ENCODE peak calls at places on chromosomes 3 and 15, in seven cellular contexts. One of them, this sample, is unnamed.

GRCh38 chr15:39804026-39804425 is 21.4 kb upstream of the FSIP1 start:
- DNase-seq in stimulated activated CD4-positive, alpha-beta T cell treated with anti-CD3 and anti-CD28 coated beads, Interleukin-4, amount 100 ng/mL, for 48 hours: no peak
- DNase-seq in GM06990: no peak
- DNase-seq in stimulated activated CD8-positive, alpha-beta memory T cell treated with anti-CD3 and anti-CD28 coated beads, Interleukin-4, amount 100 ng/mL, for 1 hour: no peak
- DNase-seq in germinal center: no peak
- DNase-seq in CD8-positive, alpha-beta T cell: no peak
- DNase-seq in choroid plexus epithelial cell: peak; percentile 73
- DNase-seq in this sample: no peak

GRCh38 chr3:42723146-42723683 is 20.6 kb upstream of the HHATL start:
- DNase-seq in choroid plexus epithelial cell: no peak
- DNase-seq in germinal center: no peak
- DNase-seq in stimulated activated CD8-positive, alpha-beta memory T cell treated with anti-CD3 and anti-CD28 coated beads, Interleukin-4, amount 100 ng/mL, for 1 hour: no peak
- DNase-seq in CD8-positive, alpha-beta T cell: no peak
- DNase-seq in stimulated activated CD4-positive, alpha-beta T cell treated with anti-CD3 and anti-CD28 coated beads, Interleukin-4, amount 100 ng/mL, for 48 hours: no peak
- DNase-seq in GM06990: no peak
- DNase-seq in this sample: no peak

GRCh38 chr15:60551147-60551780 is 72.3 kb upstream of the ICE2 start:
- DNase-seq in choroid plexus epithelial cell: no peak
- DNase-seq in stimulated activated CD8-positive, alpha-beta memory T cell treated with anti-CD3 and anti-CD28 coated beads, Interleukin-4, amount 100 ng/mL, for 1 hour: no peak
- DNase-seq in germinal center: no peak
- DNase-seq in CD8-positive, alpha-beta T cell: no peak
- DNase-seq in stimulated activated CD4-positive, alpha-beta T cell treated with anti-CD3 and anti-CD28 coated beads, Interleukin-4, amount 100 ng/mL, for 48 hours: no peak
- DNase-seq in GM06990: peak; percentile 49
- DNase-seq in this sample: no peak

GRCh38 chr3:37997321-37997720 is 6.7 kb downstream of the VILL start:
- DNase-seq in GM06990: no peak
- DNase-seq in CD8-positive, alpha-beta T cell: no peak
- DNase-seq in germinal center: no peak
- DNase-seq in choroid plexus epithelial cell: no peak
- DNase-seq in stimulated activated CD8-positive, alpha-beta memory T cell treated with anti-CD3 and anti-CD28 coated beads, Interleukin-4, amount 100 ng/mL, for 1 hour: no peak
- DNase-seq in stimulated activated CD4-positive, alpha-beta T cell treated with anti-CD3 and anti-CD28 coated beads, Interleukin-4, amount 100 ng/mL, for 48 hours: no peak
- DNase-seq in this sample: no peak

GRCh38 chr3:66393486-66394260 is 107.1 kb downstream of the LRIG1 start:
- DNase-seq in GM06990: peak; percentile 66
- DNase-seq in choroid plexus epithelial cell: peak; percentile 80
- DNase-seq in germinal center: peak; percentile 68
- DNase-seq in stimulated activated CD4-positive, alpha-beta T cell treated with anti-CD3 and anti-CD28 coated beads, Interleukin-4, amount 100 ng/mL, for 48 hours: peak; percentile 19
- DNase-seq in stimulated activated CD8-positive, alpha-beta memory T cell treated with anti-CD3 and anti-CD28 coated beads, Interleukin-4, amount 100 ng/mL, for 1 hour: no peak
- DNase-seq in CD8-positive, alpha-beta T cell: peak; percentile 60
- DNase-seq in this sample: no peak

GRCh38 chr3:192516850-192517249 is 210.5 kb downstream of the FGF12 start:
- DNase-seq in choroid plexus epithelial cell: no peak
- DNase-seq in stimulated activated CD8-positive, alpha-beta memory T cell treated with anti-CD3 and anti-CD28 coated beads, Interleukin-4, amount 100 ng/mL, for 1 hour: no peak
- DNase-seq in germinal center: no peak
- DNase-seq in stimulated activated CD4-positive, alpha-beta T cell treated with anti-CD3 and anti-CD28 coated beads, Interleukin-4, amount 100 ng/mL, for 48 hours: no peak
- DNase-seq in GM06990: no peak
- DNase-seq in CD8-positive, alpha-beta T cell: no peak
- DNase-seq in this sample: no peak

GRCh38 chr3:76352069-76352847 is 566.9 kb upstream of the ZNF717 start:
- DNase-seq in stimulated activated CD8-positive, alpha-beta memory T cell treated with anti-CD3 and anti-CD28 coated beads, Interleukin-4, amount 100 ng/mL, for 1 hour: no peak
- DNase-seq in CD8-positive, alpha-beta T cell: no peak
- DNase-seq in choroid plexus epithelial cell: no peak
- DNase-seq in GM06990: no peak
- DNase-seq in stimulated activated CD4-positive, alpha-beta T cell treated with anti-CD3 and anti-CD28 coated beads, Interleukin-4, amount 100 ng/mL, for 48 hours: no peak
- DNase-seq in germinal center: no peak
- DNase-seq in this sample: no peak

GRCh38 chr3:141471160-141471559 is 15.7 kb upstream of the RASA2 start:
- DNase-seq in GM06990: no peak
- DNase-seq in stimulated activated CD4-positive, alpha-beta T cell treated with anti-CD3 and anti-CD28 coated beads, Interleukin-4, amount 100 ng/mL, for 48 hours: no peak
- DNase-seq in CD8-positive, alpha-beta T cell: no peak
- DNase-seq in choroid plexus epithelial cell: no peak
- DNase-seq in stimulated activated CD8-positive, alpha-beta memory T cell treated with anti-CD3 and anti-CD28 coated beads, Interleukin-4, amount 100 ng/mL, for 1 hour: no peak
- DNase-seq in germinal center: no peak
- DNase-seq in this sample: no peak

GRCh38 chr3:172658344-172659245 is 52.3 kb downstream of the NCEH1 start:
- DNase-seq in GM06990: no peak
- DNase-seq in germinal center: no peak
- DNase-seq in stimulated activated CD4-positive, alpha-beta T cell treated with anti-CD3 and anti-CD28 coated beads, Interleukin-4, amount 100 ng/mL, for 48 hours: no peak
- DNase-seq in stimulated activated CD8-positive, alpha-beta memory T cell treated with anti-CD3 and anti-CD28 coated beads, Interleukin-4, amount 100 ng/mL, for 1 hour: no peak
- DNase-seq in CD8-positive, alpha-beta T cell: no peak
- DNase-seq in choroid plexus epithelial cell: peak; percentile 100
- DNase-seq in this sample: no peak

GRCh38 chr15:82086243-82086995 is 40.6 kb upstream of the MEX3B start:
- DNase-seq in choroid plexus epithelial cell: no peak
- DNase-seq in CD8-positive, alpha-beta T cell: no peak
- DNase-seq in germinal center: no peak
- DNase-seq in GM06990: no peak
- DNase-seq in stimulated activated CD4-positive, alpha-beta T cell treated with anti-CD3 and anti-CD28 coated beads, Interleukin-4, amount 100 ng/mL, for 48 hours: no peak
- DNase-seq in stimulated activated CD8-positive, alpha-beta memory T cell treated with anti-CD3 and anti-CD28 coated beads, Interleukin-4, amount 100 ng/mL, for 1 hour: no peak
- DNase-seq in this sample: no peak

GRCh38 chr3:194686414-194686815 is 732 bp downstream of the FAM43A start:
- DNase-seq in stimulated activated CD8-positive, alpha-beta memory T cell treated with anti-CD3 and anti-CD28 coated beads, Interleukin-4, amount 100 ng/mL, for 1 hour: no peak
- DNase-seq in stimulated activated CD4-positive, alpha-beta T cell treated with anti-CD3 and anti-CD28 coated beads, Interleukin-4, amount 100 ng/mL, for 48 hours: no peak
- DNase-seq in CD8-positive, alpha-beta T cell: no peak
- DNase-seq in choroid plexus epithelial cell: peak; percentile 52
- DNase-seq in germinal center: no peak
- DNase-seq in GM06990: no peak
- DNase-seq in this sample: no peak

GRCh38 chr15:22240951-22241350 is 160.6 kb downstream of the OR4M2 start:
- DNase-seq in GM06990: no peak
- DNase-seq in germinal center: no peak
- DNase-seq in stimulated activated CD8-positive, alpha-beta memory T cell treated with anti-CD3 and anti-CD28 coated beads, Interleukin-4, amount 100 ng/mL, for 1 hour: no peak
- DNase-seq in stimulated activated CD4-positive, alpha-beta T cell treated with anti-CD3 and anti-CD28 coated beads, Interleukin-4, amount 100 ng/mL, for 48 hours: no peak
- DNase-seq in CD8-positive, alpha-beta T cell: no peak
- DNase-seq in choroid plexus epithelial cell: no peak
- DNase-seq in this sample: no peak

GRCh38 chr3:171187706-171188290 is 161.3 kb upstream of the SLC2A2 start:
- DNase-seq in CD8-positive, alpha-beta T cell: no peak
- DNase-seq in germinal center: peak; percentile 14
- DNase-seq in GM06990: no peak
- DNase-seq in stimulated activated CD8-positive, alpha-beta memory T cell treated with anti-CD3 and anti-CD28 coated beads, Interleukin-4, amount 100 ng/mL, for 1 hour: no peak
- DNase-seq in choroid plexus epithelial cell: peak; percentile 69
- DNase-seq in stimulated activated CD4-positive, alpha-beta T cell treated with anti-CD3 and anti-CD28 coated beads, Interleukin-4, amount 100 ng/mL, for 48 hours: no peak
- DNase-seq in this sample: no peak

GRCh38 chr3:68403741-68404140 is 528.6 kb downstream of the TAFA4 start:
- DNase-seq in stimulated activated CD4-positive, alpha-beta T cell treated with anti-CD3 and anti-CD28 coated beads, Interleukin-4, amount 100 ng/mL, for 48 hours: no peak
- DNase-seq in GM06990: no peak
- DNase-seq in germinal center: no peak
- DNase-seq in choroid plexus epithelial cell: no peak
- DNase-seq in stimulated activated CD8-positive, alpha-beta memory T cell treated with anti-CD3 and anti-CD28 coated beads, Interleukin-4, amount 100 ng/mL, for 1 hour: no peak
- DNase-seq in CD8-positive, alpha-beta T cell: no peak
- DNase-seq in this sample: no peak

GRCh38 chr15:66164788-66165187 is 88.8 kb downstream of the MEGF11 start:
- DNase-seq in GM06990: no peak
- DNase-seq in CD8-positive, alpha-beta T cell: no peak
- DNase-seq in germinal center: no peak
- DNase-seq in stimulated activated CD4-positive, alpha-beta T cell treated with anti-CD3 and anti-CD28 coated beads, Interleukin-4, amount 100 ng/mL, for 48 hours: no peak
- DNase-seq in stimulated activated CD8-positive, alpha-beta memory T cell treated with anti-CD3 and anti-CD28 coated beads, Interleukin-4, amount 100 ng/mL, for 1 hour: no peak
- DNase-seq in choroid plexus epithelial cell: no peak
- DNase-seq in this sample: no peak

GRCh38 chr15:28983432-28984311 is 97.9 kb downstream of the APBA2 start:
- DNase-seq in stimulated activated CD8-positive, alpha-beta memory T cell treated with anti-CD3 and anti-CD28 coated beads, Interleukin-4, amount 100 ng/mL, for 1 hour: no peak
- DNase-seq in choroid plexus epithelial cell: no peak
- DNase-seq in stimulated activated CD4-positive, alpha-beta T cell treated with anti-CD3 and anti-CD28 coated beads, Interleukin-4, amount 100 ng/mL, for 48 hours: no peak
- DNase-seq in GM06990: no peak
- DNase-seq in germinal center: no peak
- DNase-seq in CD8-positive, alpha-beta T cell: no peak
- DNase-seq in this sample: no peak

GRCh38 chr3:50912746-50913145 is 238.0 kb downstream of the DOCK3 start:
- DNase-seq in stimulated activated CD4-positive, alpha-beta T cell treated with anti-CD3 and anti-CD28 coated beads, Interleukin-4, amount 100 ng/mL, for 48 hours: no peak
- DNase-seq in choroid plexus epithelial cell: no peak
- DNase-seq in germinal center: no peak
- DNase-seq in stimulated activated CD8-positive, alpha-beta memory T cell treated with anti-CD3 and anti-CD28 coated beads, Interleukin-4, amount 100 ng/mL, for 1 hour: no peak
- DNase-seq in GM06990: no peak
- DNase-seq in CD8-positive, alpha-beta T cell: no peak
- DNase-seq in this sample: no peak

GRCh38 chr3:187520027-187520945 is 149.9 kb downstream of the SST start:
- DNase-seq in CD8-positive, alpha-beta T cell: no peak
- DNase-seq in stimulated activated CD4-positive, alpha-beta T cell treated with anti-CD3 and anti-CD28 coated beads, Interleukin-4, amount 100 ng/mL, for 48 hours: no peak
- DNase-seq in choroid plexus epithelial cell: no peak
- DNase-seq in GM06990: no peak
- DNase-seq in germinal center: no peak
- DNase-seq in stimulated activated CD8-positive, alpha-beta memory T cell treated with anti-CD3 and anti-CD28 coated beads, Interleukin-4, amount 100 ng/mL, for 1 hour: no peak
- DNase-seq in this sample: no peak

GRCh38 chr3:161153480-161153879 is 48.3 kb upstream of the B3GALNT1 start:
- DNase-seq in germinal center: no peak
- DNase-seq in choroid plexus epithelial cell: no peak
- DNase-seq in CD8-positive, alpha-beta T cell: no peak
- DNase-seq in GM06990: no peak
- DNase-seq in stimulated activated CD4-positive, alpha-beta T cell treated with anti-CD3 and anti-CD28 coated beads, Interleukin-4, amount 100 ng/mL, for 48 hours: no peak
- DNase-seq in stimulated activated CD8-positive, alpha-beta memory T cell treated with anti-CD3 and anti-CD28 coated beads, Interleukin-4, amount 100 ng/mL, for 1 hour: no peak
- DNase-seq in this sample: no peak

GRCh38 chr15:69402816-69403215 is 11.3 kb upstream of the KIF23 start:
- DNase-seq in CD8-positive, alpha-beta T cell: no peak
- DNase-seq in choroid plexus epithelial cell: no peak
- DNase-seq in GM06990: no peak
- DNase-seq in germinal center: no peak
- DNase-seq in stimulated activated CD4-positive, alpha-beta T cell treated with anti-CD3 and anti-CD28 coated beads, Interleukin-4, amount 100 ng/mL, for 48 hours: no peak
- DNase-seq in stimulated activated CD8-positive, alpha-beta memory T cell treated with anti-CD3 and anti-CD28 coated beads, Interleukin-4, amount 100 ng/mL, for 1 hour: no peak
- DNase-seq in this sample: no peak

GRCh38 chr15:47484119-47484518 is 233.2 kb upstream of the SEMA6D start:
- DNase-seq in stimulated activated CD8-positive, alpha-beta memory T cell treated with anti-CD3 and anti-CD28 coated beads, Interleukin-4, amount 100 ng/mL, for 1 hour: no peak
- DNase-seq in GM06990: no peak
- DNase-seq in choroid plexus epithelial cell: peak; percentile 79
- DNase-seq in stimulated activated CD4-positive, alpha-beta T cell treated with anti-CD3 and anti-CD28 coated beads, Interleukin-4, amount 100 ng/mL, for 48 hours: no peak
- DNase-seq in germinal center: no peak
- DNase-seq in CD8-positive, alpha-beta T cell: no peak
- DNase-seq in this sample: no peak